ENCODE peak calls at places on chromosomes 2 and 18, in ten cellular contexts. T is lower leg skin, H is fibroblast of lung, C is thyroid gland, J is HL-60, E is WTC11, W is lung, M is BE2C, U is GM23338, D is neural crest cell. O is an unnamed sample.
A peak's percentile ranks its signal among the peaks of the same experiment; 100 is the strongest.

GRCh38 chr2:118521272-118521671 is 326.2 kb downstream of the EN1 start:
- DNase-seq in W (no peak), M (no peak), E (no peak), T (no peak), U (no peak), D (no peak), H (no peak), J (no peak), C (no peak), O (no peak)

GRCh38 chr2:129443235-129443884 is 536.1 kb upstream of the RAB6C start:
- DNase-seq in D (no peak), T (no peak), H (no peak), C (no peak), M (no peak), E (no peak), U (no peak), J (no peak), W (no peak), O (no peak)

GRCh38 chr2:2848198-2848597 is 517.1 kb upstream of the MYT1L start:
- DNase-seq in C (no peak), U (no peak), E (no peak), D (no peak), J (no peak), H (no peak), M (no peak), T (no peak), W (no peak), O (no peak)

GRCh38 chr2:120830096-120830830 is 94.6 kb downstream of the GLI2 start:
- DNase-seq in H (no peak), J (no peak), T (no peak), M (no peak), D (no peak), E (no peak), W (no peak), C (no peak), U (no peak), O (no peak)

GRCh38 chr2:61750624-61751023 is 103.2 kb downstream of the FAM161A start:
- DNase-seq in E (no peak), T (no peak), M (no peak), H (peak; percentile 42), J (no peak), C (peak; percentile 30), U (no peak), D (no peak), W (no peak), O (no peak)

GRCh38 chr18:79517322-79517721 is 121.6 kb downstream of the NFATC1 start:
- DNase-seq in E (no peak), D (no peak), M (no peak), T (no peak), J (no peak), W (no peak), U (peak; percentile 43), H (no peak), C (no peak), O (no peak)

GRCh38 chr2:168278424-168278888 is 31.1 kb upstream of the STK39 start:
- DNase-seq in T (no peak), E (no peak), C (no peak), D (no peak), J (no peak), H (peak; percentile 70), U (no peak), M (no peak), W (no peak), O (no peak)

GRCh38 chr2:26807788-26808460 is 22.1 kb downstream of the CENPA start:
- DNase-seq in D (no peak), M (peak; percentile 46), H (peak; percentile 20), C (no peak), J (no peak), T (no peak), E (no peak), U (peak; percentile 22), W (no peak), O (no peak)

GRCh38 chr2:239600650-239601049 is 199.8 kb upstream of the HDAC4 start:
- DNase-seq in W (no peak), T (no peak), U (no peak), J (no peak), C (no peak), H (no peak), D (no peak), M (no peak), E (no peak), O (no peak)

GRCh38 chr2:84033347-84033974 is 425.6 kb downstream of the SUCLG1 start:
- DNase-seq in D (no peak), E (no peak), H (no peak), T (no peak), J (no peak), U (no peak), M (no peak), W (no peak), C (no peak), O (no peak)

GRCh38 chr2:28063492-28063962 is 173.0 kb downstream of the BABAM2 start:
- DNase-seq in T (no peak), J (no peak), M (no peak), W (no peak), E (no peak), D (no peak), U (no peak), H (no peak), C (no peak), O (no peak)

GRCh38 chr18:5175378-5175777 is 21.7 kb downstream of the AKAIN1 start:
- DNase-seq in H (no peak), E (no peak), U (no peak), D (no peak), W (no peak), M (no peak), C (no peak), J (peak; percentile 45), T (no peak), O (no peak)

GRCh38 chr2:3587432-3587831 is 7.5 kb upstream of the COLEC11 start:
- DNase-seq in E (no peak), J (no peak), U (no peak), C (no peak), W (no peak), D (no peak), H (peak; percentile 80), T (no peak), M (no peak), O (no peak)

GRCh38 chr2:134160793-134161504 is 92.9 kb upstream of the MGAT5 start:
- DNase-seq in M (peak; percentile 77), U (no peak), J (no peak), D (no peak), C (no peak), W (no peak), H (peak; percentile 49), E (no peak), T (no peak), O (no peak)

GRCh38 chr2:70420005-70420580 is 118.2 kb upstream of the FAM136A start:
- DNase-seq in M (no peak), D (no peak), U (no peak), T (no peak), J (no peak), C (peak; percentile 14), H (no peak), E (no peak), W (no peak), O (no peak)

GRCh38 chr2:169362346-169363026 is at the start of gene LRP2:
- DNase-seq in H (no peak), U (peak; percentile 55), M (no peak), C (peak; percentile 79), W (peak; percentile 36), T (no peak), E (peak; percentile 45), J (no peak), D (peak; percentile 58), O (peak; percentile 42)

GRCh38 chr2:222193328-222194008 is 105.3 kb downstream of the PAX3 start:
- DNase-seq in U (no peak), J (no peak), T (no peak), C (no peak), H (no peak), D (no peak), M (no peak), E (no peak), W (no peak), O (no peak)

GRCh38 chr2:40746150-40746549 is 294.3 kb upstream of the SLC8A1 start:
- DNase-seq in T (no peak), U (no peak), M (no peak), W (no peak), H (no peak), J (no peak), E (no peak), D (no peak), C (no peak), O (no peak)

GRCh38 chr2:218607436-218608115 is at the start of gene PLCD4:
- DNase-seq in W (no peak), M (peak; percentile 89), U (peak; percentile 38), H (peak; percentile 83), E (no peak), T (no peak), J (no peak), D (peak; percentile 6), C (peak; percentile 12), O (no peak)
- TF ChIP-seq CTCF in W (no peak), M (peak; percentile 33), U (no peak), H (peak; percentile 17), E (no peak), T (no peak), J (no peak), D (no peak), C (no peak), O (no peak)

GRCh38 chr2:7849531-7849930 is 832.3 kb upstream of the ID2 start:
- DNase-seq in J (no peak), E (no peak), T (no peak), C (no peak), H (no peak), D (no peak), W (no peak), M (no peak), U (no peak), O (no peak)
- TF ChIP-seq CTCF in J (no peak), E (no peak), T (no peak), C (no peak), H (no peak), D (no peak), W (no peak), M (no peak), U (no peak), O (no peak)

GRCh38 chr2:230999477-230999876 is 3.6 kb downstream of the SPATA3 start:
- DNase-seq in U (no peak), C (no peak), M (no peak), T (no peak), H (no peak), E (no peak), W (no peak), J (no peak), D (no peak), O (no peak)
- TF ChIP-seq CTCF in U (no peak), C (no peak), M (no peak), T (no peak), H (no peak), E (no peak), W (no peak), J (no peak), D (no peak), O (no peak)

DNA sequence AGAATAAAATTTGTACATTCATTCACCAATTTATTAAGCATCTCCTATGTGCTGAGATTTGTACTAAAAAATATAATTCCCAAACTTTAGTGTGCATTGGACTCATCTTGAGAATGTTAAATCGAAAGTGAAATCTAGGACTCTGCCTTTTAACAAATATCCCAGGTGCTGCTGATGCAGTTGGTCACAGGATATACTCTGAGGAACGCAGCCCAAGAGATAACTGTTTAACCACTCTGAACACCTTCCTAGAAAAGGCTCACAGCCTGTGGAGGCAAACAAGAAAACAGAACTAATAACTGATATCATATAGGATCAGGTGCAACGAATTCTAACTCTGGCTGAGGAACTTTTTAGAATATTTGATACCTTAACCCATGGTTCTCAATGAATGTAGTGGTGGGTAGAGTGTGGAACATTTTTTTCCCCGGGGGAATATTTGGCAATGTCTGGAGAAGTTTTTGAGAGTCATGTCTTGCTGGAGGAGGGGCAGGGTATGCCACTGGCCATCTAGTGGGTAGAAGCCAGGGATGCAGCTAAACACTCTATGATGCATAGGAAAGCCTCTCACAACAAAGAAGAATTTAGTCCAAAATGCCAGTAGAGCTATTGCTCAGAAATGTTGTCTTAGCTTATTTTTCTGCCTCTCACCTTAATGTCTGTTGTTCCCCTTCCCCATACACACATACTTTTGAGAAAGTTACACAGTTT is 96.5 kb downstream of the EHBP1 start:
- DNase-seq in E (no peak), W (no peak), D (no peak), U (peak; percentile 56), C (no peak), J (no peak), T (no peak), H (no peak), M (no peak), O (no peak)
- TF ChIP-seq CTCF in E (no peak), W (no peak), D (peak; percentile 16), U (peak; percentile 15), C (no peak), J (no peak), T (no peak), H (peak; percentile 21), M (peak; percentile 25), O (no peak)